ENCODE peak calls at places on chromosomes 13 and 19, in eight cellular contexts. One of them, this sample, is unnamed.

GRCh38 chr19:49116544-49116943 is 2.4 kb downstream of the LIN7B start:
- DNase-seq in endodermal cell: no peak
- DNase-seq in uterus: no peak
- DNase-seq in activated CD8-positive, alpha-beta memory T cell treated with anti-CD3 and anti-CD28 coated beads for 48 hours: no peak
- DNase-seq in A549: no peak
- DNase-seq in NCI-H510A: no peak
- DNase-seq in NCI-H774: no peak
- DNase-seq in stimulated activated CD4-positive, alpha-beta T cell treated with anti-CD3 and anti-CD28 coated beads, Interleukin-4, amount 100 ng/mL, for 4 hours: no peak
- DNase-seq in this sample: no peak

GRCh38 chr13:75639426-75639825 is 3.3 kb downstream of the LMO7 start:
- DNase-seq in endodermal cell: no peak
- DNase-seq in uterus: no peak
- DNase-seq in activated CD8-positive, alpha-beta memory T cell treated with anti-CD3 and anti-CD28 coated beads for 48 hours: no peak
- DNase-seq in A549: no peak
- DNase-seq in NCI-H510A: no peak
- DNase-seq in NCI-H774: no peak
- DNase-seq in stimulated activated CD4-positive, alpha-beta T cell treated with anti-CD3 and anti-CD28 coated beads, Interleukin-4, amount 100 ng/mL, for 4 hours: no peak
- DNase-seq in this sample: no peak

GRCh38 chr13:43428545-43429287 is 358.1 kb downstream of the ENOX1 start:
- DNase-seq in endodermal cell: peak
- DNase-seq in uterus: no peak
- DNase-seq in activated CD8-positive, alpha-beta memory T cell treated with anti-CD3 and anti-CD28 coated beads for 48 hours: no peak
- DNase-seq in A549: no peak
- DNase-seq in NCI-H510A: no peak
- DNase-seq in NCI-H774: no peak
- DNase-seq in stimulated activated CD4-positive, alpha-beta T cell treated with anti-CD3 and anti-CD28 coated beads, Interleukin-4, amount 100 ng/mL, for 4 hours: no peak
- DNase-seq in this sample: no peak

GRCh38 chr19:4089400-4089908 is 22.8 kb upstream of the ZBTB7A start:
- DNase-seq in endodermal cell: no peak
- DNase-seq in uterus: no peak
- DNase-seq in activated CD8-positive, alpha-beta memory T cell treated with anti-CD3 and anti-CD28 coated beads for 48 hours: no peak
- DNase-seq in A549: no peak
- DNase-seq in NCI-H510A: no peak
- DNase-seq in NCI-H774: no peak
- DNase-seq in stimulated activated CD4-positive, alpha-beta T cell treated with anti-CD3 and anti-CD28 coated beads, Interleukin-4, amount 100 ng/mL, for 4 hours: no peak
- DNase-seq in this sample: no peak

GRCh38 chr19:21891086-21891485 is 55.1 kb upstream of the ZNF43 start:
- DNase-seq in endodermal cell: no peak
- DNase-seq in uterus: no peak
- DNase-seq in activated CD8-positive, alpha-beta memory T cell treated with anti-CD3 and anti-CD28 coated beads for 48 hours: no peak
- DNase-seq in A549: no peak
- DNase-seq in NCI-H510A: no peak
- DNase-seq in NCI-H774: no peak
- DNase-seq in stimulated activated CD4-positive, alpha-beta T cell treated with anti-CD3 and anti-CD28 coated beads, Interleukin-4, amount 100 ng/mL, for 4 hours: no peak
- DNase-seq in this sample: no peak

GRCh38 chr19:53467138-53467502 is 413 bp upstream of the ZNF813 start:
- DNase-seq in endodermal cell: no peak
- DNase-seq in uterus: no peak
- DNase-seq in activated CD8-positive, alpha-beta memory T cell treated with anti-CD3 and anti-CD28 coated beads for 48 hours: no peak
- DNase-seq in A549: no peak
- DNase-seq in NCI-H510A: no peak
- DNase-seq in NCI-H774: no peak
- DNase-seq in stimulated activated CD4-positive, alpha-beta T cell treated with anti-CD3 and anti-CD28 coated beads, Interleukin-4, amount 100 ng/mL, for 4 hours: peak
- DNase-seq in this sample: no peak

GRCh38 chr19:34118879-34119748 is 53.2 kb upstream of the LSM14A start:
- DNase-seq in endodermal cell: no peak
- DNase-seq in uterus: no peak
- DNase-seq in activated CD8-positive, alpha-beta memory T cell treated with anti-CD3 and anti-CD28 coated beads for 48 hours: no peak
- DNase-seq in A549: no peak
- DNase-seq in NCI-H510A: no peak
- DNase-seq in NCI-H774: no peak
- DNase-seq in stimulated activated CD4-positive, alpha-beta T cell treated with anti-CD3 and anti-CD28 coated beads, Interleukin-4, amount 100 ng/mL, for 4 hours: no peak
- DNase-seq in this sample: no peak

GRCh38 chr19:50478901-50479715 is 2.5 kb upstream of the GARIN5A start:
- DNase-seq in endodermal cell: peak
- DNase-seq in uterus: no peak
- DNase-seq in activated CD8-positive, alpha-beta memory T cell treated with anti-CD3 and anti-CD28 coated beads for 48 hours: no peak
- DNase-seq in A549: peak
- DNase-seq in NCI-H510A: no peak
- DNase-seq in NCI-H774: no peak
- DNase-seq in stimulated activated CD4-positive, alpha-beta T cell treated with anti-CD3 and anti-CD28 coated beads, Interleukin-4, amount 100 ng/mL, for 4 hours: no peak
- DNase-seq in this sample: no peak

GRCh38 chr19:49362048-49362925 is at the start of gene TEAD2:
- DNase-seq in endodermal cell: peak
- DNase-seq in uterus: peak
- DNase-seq in activated CD8-positive, alpha-beta memory T cell treated with anti-CD3 and anti-CD28 coated beads for 48 hours: no peak
- DNase-seq in A549: peak
- DNase-seq in NCI-H510A: no peak
- DNase-seq in NCI-H774: no peak
- DNase-seq in stimulated activated CD4-positive, alpha-beta T cell treated with anti-CD3 and anti-CD28 coated beads, Interleukin-4, amount 100 ng/mL, for 4 hours: no peak
- DNase-seq in this sample: peak

GRCh38 chr13:38661276-38661675 is 25.6 kb upstream of the FREM2 start:
- DNase-seq in endodermal cell: no peak
- DNase-seq in uterus: no peak
- DNase-seq in activated CD8-positive, alpha-beta memory T cell treated with anti-CD3 and anti-CD28 coated beads for 48 hours: no peak
- DNase-seq in A549: no peak
- DNase-seq in NCI-H510A: no peak
- DNase-seq in NCI-H774: no peak
- DNase-seq in stimulated activated CD4-positive, alpha-beta T cell treated with anti-CD3 and anti-CD28 coated beads, Interleukin-4, amount 100 ng/mL, for 4 hours: no peak
- DNase-seq in this sample: no peak

GRCh38 chr13:66794340-66795031 is 435.6 kb downstream of the PCDH9 start:
- DNase-seq in endodermal cell: no peak
- DNase-seq in uterus: no peak
- DNase-seq in activated CD8-positive, alpha-beta memory T cell treated with anti-CD3 and anti-CD28 coated beads for 48 hours: no peak
- DNase-seq in A549: no peak
- DNase-seq in NCI-H510A: no peak
- DNase-seq in NCI-H774: no peak
- DNase-seq in stimulated activated CD4-positive, alpha-beta T cell treated with anti-CD3 and anti-CD28 coated beads, Interleukin-4, amount 100 ng/mL, for 4 hours: no peak
- DNase-seq in this sample: no peak

GRCh38 chr13:114065926-114066774 is 66.3 kb downstream of the RASA3 start:
- DNase-seq in endodermal cell: no peak
- DNase-seq in uterus: no peak
- DNase-seq in activated CD8-positive, alpha-beta memory T cell treated with anti-CD3 and anti-CD28 coated beads for 48 hours: no peak
- DNase-seq in A549: no peak
- DNase-seq in NCI-H510A: no peak
- DNase-seq in NCI-H774: no peak
- DNase-seq in stimulated activated CD4-positive, alpha-beta T cell treated with anti-CD3 and anti-CD28 coated beads, Interleukin-4, amount 100 ng/mL, for 4 hours: no peak
- DNase-seq in this sample: no peak

GRCh38 chr19:16896913-16897571 is 8.2 kb downstream of the F2RL3 start:
- DNase-seq in endodermal cell: peak
- DNase-seq in uterus: peak
- DNase-seq in activated CD8-positive, alpha-beta memory T cell treated with anti-CD3 and anti-CD28 coated beads for 48 hours: peak
- DNase-seq in A549: peak
- DNase-seq in NCI-H510A: no peak
- DNase-seq in NCI-H774: no peak
- DNase-seq in stimulated activated CD4-positive, alpha-beta T cell treated with anti-CD3 and anti-CD28 coated beads, Interleukin-4, amount 100 ng/mL, for 4 hours: peak
- DNase-seq in this sample: peak

GRCh38 chr19:17086811-17087210 is 11.2 kb downstream of the MYO9B start:
- DNase-seq in endodermal cell: no peak
- DNase-seq in uterus: no peak
- DNase-seq in activated CD8-positive, alpha-beta memory T cell treated with anti-CD3 and anti-CD28 coated beads for 48 hours: no peak
- DNase-seq in A549: no peak
- DNase-seq in NCI-H510A: no peak
- DNase-seq in NCI-H774: no peak
- DNase-seq in stimulated activated CD4-positive, alpha-beta T cell treated with anti-CD3 and anti-CD28 coated beads, Interleukin-4, amount 100 ng/mL, for 4 hours: no peak
- DNase-seq in this sample: no peak

GRCh38 chr19:3304871-3305423 is 61.4 kb upstream of the NFIC start:
- DNase-seq in endodermal cell: peak
- DNase-seq in uterus: peak
- DNase-seq in activated CD8-positive, alpha-beta memory T cell treated with anti-CD3 and anti-CD28 coated beads for 48 hours: peak
- DNase-seq in A549: peak
- DNase-seq in NCI-H510A: no peak
- DNase-seq in NCI-H774: peak
- DNase-seq in stimulated activated CD4-positive, alpha-beta T cell treated with anti-CD3 and anti-CD28 coated beads, Interleukin-4, amount 100 ng/mL, for 4 hours: peak
- DNase-seq in this sample: peak

GRCh38 chr13:110575322-110576069 is 14.0 kb upstream of the RAB20 start:
- DNase-seq in endodermal cell: peak
- DNase-seq in uterus: no peak
- DNase-seq in activated CD8-positive, alpha-beta memory T cell treated with anti-CD3 and anti-CD28 coated beads for 48 hours: no peak
- DNase-seq in A549: no peak
- DNase-seq in NCI-H510A: peak
- DNase-seq in NCI-H774: peak
- DNase-seq in stimulated activated CD4-positive, alpha-beta T cell treated with anti-CD3 and anti-CD28 coated beads, Interleukin-4, amount 100 ng/mL, for 4 hours: no peak
- DNase-seq in this sample: no peak

GRCh38 chr13:72424059-72424458 is 303.4 kb downstream of the MZT1 start:
- DNase-seq in endodermal cell: no peak
- DNase-seq in uterus: no peak
- DNase-seq in activated CD8-positive, alpha-beta memory T cell treated with anti-CD3 and anti-CD28 coated beads for 48 hours: no peak
- DNase-seq in A549: no peak
- DNase-seq in NCI-H510A: no peak
- DNase-seq in NCI-H774: no peak
- DNase-seq in stimulated activated CD4-positive, alpha-beta T cell treated with anti-CD3 and anti-CD28 coated beads, Interleukin-4, amount 100 ng/mL, for 4 hours: no peak
- DNase-seq in this sample: no peak

GRCh38 chr13:107258599-107259187 is 690.8 kb upstream of the ARGLU1 start:
- DNase-seq in endodermal cell: no peak
- DNase-seq in uterus: no peak
- DNase-seq in activated CD8-positive, alpha-beta memory T cell treated with anti-CD3 and anti-CD28 coated beads for 48 hours: no peak
- DNase-seq in A549: no peak
- DNase-seq in NCI-H510A: no peak
- DNase-seq in NCI-H774: no peak
- DNase-seq in stimulated activated CD4-positive, alpha-beta T cell treated with anti-CD3 and anti-CD28 coated beads, Interleukin-4, amount 100 ng/mL, for 4 hours: no peak
- DNase-seq in this sample: no peak

GRCh38 chr13:67095621-67096020 is 134.5 kb downstream of the PCDH9 start:
- DNase-seq in endodermal cell: no peak
- DNase-seq in uterus: no peak
- DNase-seq in activated CD8-positive, alpha-beta memory T cell treated with anti-CD3 and anti-CD28 coated beads for 48 hours: no peak
- DNase-seq in A549: no peak
- DNase-seq in NCI-H510A: no peak
- DNase-seq in NCI-H774: no peak
- DNase-seq in stimulated activated CD4-positive, alpha-beta T cell treated with anti-CD3 and anti-CD28 coated beads, Interleukin-4, amount 100 ng/mL, for 4 hours: no peak
- DNase-seq in this sample: no peak

This sample was measured in type B pancreatic cell.